ENCODE peak calls at places on chromosomes 1 and 21, in four cellular contexts. E is NCI-H1105, I is adrenal gland, B is NCI-H2227 treated with DMSO at 0.1 percent for 48 hours. K is an unnamed sample.

GRCh38 chr1:225940385-225941151 is 452 bp downstream of the LEFTY2 start:
- DNase-seq in I (no peak), B (no peak), E (no peak), K (no peak)

GRCh38 chr1:223248787-223249175 is 105.7 kb upstream of the TLR5 start:
- DNase-seq in E (no peak), I (no peak), B (no peak), K (no peak)

GRCh38 chr1:155126494-155127104 is 1.1 kb upstream of the EFNA1 start:
- DNase-seq in I (no peak), E (peak; percentile 13), B (peak; percentile 78), K (peak; percentile 14)

GRCh38 chr1:190578015-190578414 is 100.4 kb upstream of the BRINP3 start:
- DNase-seq in E (no peak), I (no peak), B (no peak), K (no peak)

GRCh38 chr1:150015733-150016132 is 5.2 kb upstream of the OTUD7B start:
- DNase-seq in E (no peak), B (no peak), I (no peak), K (peak; percentile 53)

GRCh38 chr1:225415307-225415706 is 12.5 kb downstream of the LBR start:
- DNase-seq in B (no peak), E (no peak), I (no peak), K (no peak)

GRCh38 chr1:37434292-37434907 is 40.0 kb upstream of the ZC3H12A start:
- DNase-seq in E (peak; percentile 46), I (peak; percentile 80), B (peak; percentile 48), K (peak; percentile 33)

GRCh38 chr1:239896980-239897379 is 194.7 kb upstream of the FMN2 start:
- DNase-seq in B (no peak), E (no peak), I (no peak), K (no peak)

GRCh38 chr1:186828612-186829542 is at the start of gene PLA2G4A:
- DNase-seq in I (peak; percentile 57), E (no peak), B (peak; percentile 36), K (peak; percentile 54)

GRCh38 chr1:227546598-227547313 is 16.6 kb upstream of the ZNF678 start:
- DNase-seq in E (no peak), I (no peak), B (no peak), K (no peak)

GRCh38 chr1:177511036-177511435 is 340.3 kb downstream of the BRINP2 start:
- DNase-seq in E (no peak), B (no peak), I (no peak), K (no peak)

GRCh38 chr1:2822621-2823145 is 21.2 kb upstream of the TTC34 start:
- DNase-seq in E (no peak), B (no peak), I (no peak), K (no peak)

GRCh38 chr1:100323428-100324106 is 28.7 kb upstream of the CDC14A start:
- DNase-seq in I (no peak), E (no peak), B (no peak), K (peak; percentile 45)

GRCh38 chr1:15852036-15852827 is 4.7 kb downstream of the SPEN start:
- DNase-seq in B (peak; percentile 72), I (no peak), E (no peak), K (no peak)

GRCh38 chr1:153533689-153534201 is 2.0 kb downstream of the S100A6 start:
- DNase-seq in E (no peak), I (peak; percentile 78), B (no peak), K (peak; percentile 85)

GRCh38 chr1:214331180-214331579 is 50.2 kb downstream of the SMYD2 start:
- DNase-seq in B (no peak), I (peak; percentile 63), E (no peak), K (no peak)

GRCh38 chr21:37866027-37866426 is 50.2 kb downstream of the KCNJ6 start:
- DNase-seq in E (no peak), B (no peak), I (no peak), K (peak; percentile 38)

GRCh38 chr1:59565611-59566410 is 248.9 kb upstream of the HOOK1 start:
- DNase-seq in I (no peak), E (no peak), B (no peak), K (peak; percentile 97)

GRCh38 chr1:11285883-11286734 is 13.1 kb downstream of the UBIAD1 start:
- DNase-seq in E (no peak), B (peak; percentile 33), I (no peak), K (peak; percentile 16)

GRCh38 chr1:87560961-87561360 is 232.3 kb downstream of the LMO4 start:
- DNase-seq in E (no peak), I (no peak), B (no peak), K (no peak)

GRCh38 chr1:121444096-121444495 is 259.3 kb downstream of the SRGAP2C start:
- DNase-seq in B (no peak), I (no peak), E (no peak), K (no peak)

GRCh38 chr1:168266644-168267186 is 14.0 kb upstream of the TBX19 start:
- DNase-seq in I (no peak), E (no peak), B (no peak), K (no peak)

GRCh38 chr1:203551550-203551949 is 57.6 kb downstream of the OPTC start:
- DNase-seq in I (no peak), E (no peak), B (no peak), K (no peak)

GRCh38 chr1:197017558-197018146 is 40.3 kb downstream of the CFHR5 start:
- DNase-seq in I (no peak), B (no peak), E (no peak), K (no peak)

GRCh38 chr1:29698033-29698432 is 461.7 kb downstream of the PTPRU start:
- DNase-seq in I (no peak), E (no peak), B (peak; percentile 53), K (peak; percentile 63)

GRCh38 chr1:209839875-209840491 is 12.2 kb downstream of the UTP25 start:
- DNase-seq in E (no peak), B (no peak), I (peak; percentile 70), K (peak; percentile 92)

GRCh38 chr1:200783926-200784325 is 45.2 kb downstream of the CAMSAP2 start:
- DNase-seq in B (no peak), E (no peak), I (no peak), K (no peak)

GRCh38 chr21:16534408-16535099 is 804.8 kb downstream of the USP25 start:
- DNase-seq in B (peak; percentile 98), I (peak; percentile 90), E (peak; percentile 79), K (peak; percentile 79)

GRCh38 chr1:164772635-164773034 is 213.7 kb downstream of the PBX1 start:
- DNase-seq in I (peak; percentile 95), B (no peak), E (no peak), K (peak; percentile 90)

GRCh38 chr1:50265790-50266314 is 157.1 kb downstream of the ELAVL4 start:
- DNase-seq in E (no peak), I (peak; percentile 74), B (no peak), K (peak; percentile 80)

GRCh38 chr1:170593612-170594011 is 61.6 kb downstream of the GORAB start:
- DNase-seq in I (no peak), B (no peak), E (no peak), K (no peak)

GRCh38 chr1:7679873-7680790 is 91.0 kb upstream of the VAMP3 start:
- DNase-seq in I (peak; percentile 63), E (peak; percentile 80), B (peak; percentile 70), K (peak; percentile 14)

K was measured in AG10803.